ENCODE peak calls at places on chromosome 20, in four cellular contexts. G, A, U and S are unnamed samples.

GRCh38 chr20:57654998-57655811 is 35.0 kb upstream of the ZBP1 start:
- DNase-seq in G (no peak), A (no peak), U (no peak), S (no peak)

GRCh38 chr20:38435555-38435939 is 419 bp upstream of the SNHG17 start:
- DNase-seq in G (peak; percentile 96), A (no peak), U (no peak), S (no peak)

GRCh38 chr20:34945315-34946077 is 10.1 kb downstream of the GSS start:
- DNase-seq in G (peak; percentile 28), A (no peak), U (no peak), S (no peak)

GRCh38 chr20:22404609-22405170 is 179.7 kb downstream of the FOXA2 start:
- DNase-seq in G (no peak), A (no peak), U (no peak), S (no peak)

GRCh38 chr20:20130399-20130798 is 78.1 kb downstream of the CFAP61 start:
- DNase-seq in G (peak; percentile 10), A (no peak), U (no peak), S (no peak)

GRCh38 chr20:63132131-63132714 is 83.7 kb downstream of the YTHDF1 start:
- DNase-seq in G (no peak), A (no peak), U (no peak), S (no peak)

GRCh38 chr20:17225891-17226409 is 890 bp upstream of the PCSK2 start:
- DNase-seq in G (no peak), A (no peak), U (no peak), S (no peak)

GRCh38 chr20:35821807-35822242 is 50.0 kb downstream of the PHF20 start:
- DNase-seq in G (peak; percentile 86), A (no peak), U (no peak), S (no peak)

GRCh38 chr20:17612287-17612974 is 42.6 kb downstream of the DSTN start:
- DNase-seq in G (peak; percentile 87), A (no peak), U (peak; percentile 81), S (no peak)

GRCh38 chr20:7924692-7925091 is 15.6 kb downstream of the HAO1 start:
- DNase-seq in G (peak; percentile 90), A (no peak), U (no peak), S (no peak)

GRCh38 chr20:3165473-3166337 is 6.0 kb upstream of the FASTKD5 start:
- DNase-seq in G (peak; percentile 69), A (no peak), U (no peak), S (peak; percentile 72)

GRCh38 chr20:36093025-36093803 is 61.3 kb upstream of the EPB41L1 start:
- DNase-seq in G (peak; percentile 43), A (no peak), U (peak; percentile 21), S (peak; percentile 58)

GRCh38 chr20:21209668-21210067 is 83.8 kb downstream of the KIZ start:
- DNase-seq in G (no peak), A (no peak), U (no peak), S (no peak)

GRCh38 chr20:62736026-62736406 is 27.4 kb downstream of the NTSR1 start:
- DNase-seq in G (no peak), A (no peak), U (no peak), S (no peak)

GRCh38 chr20:11453430-11453829 is 464.3 kb upstream of the BTBD3 start:
- DNase-seq in G (peak; percentile 86), A (no peak), U (no peak), S (no peak)

GRCh38 chr20:7772376-7772775 is 167.9 kb downstream of the HAO1 start:
- DNase-seq in G (peak; percentile 58), A (no peak), U (no peak), S (peak; percentile 15)

GRCh38 chr20:18632196-18632789 is 44.4 kb downstream of the DTD1 start:
- DNase-seq in G (peak; percentile 83), A (peak; percentile 11), U (peak; percentile 13), S (peak; percentile 44)

GRCh38 chr20:19889011-19889953 is 127.9 kb upstream of the NAA20 start:
- DNase-seq in G (peak; percentile 93), A (no peak), U (no peak), S (peak; percentile 56)

GRCh38 chr20:63520939-63521601 is 505 bp downstream of the PPDPF start:
- DNase-seq in G (peak; percentile 69), A (peak; percentile 34), U (peak; percentile 67), S (peak; percentile 67)

GRCh38 chr20:35627121-35627520 is 11.5 kb downstream of the SPAG4 start:
- DNase-seq in G (no peak), A (no peak), U (no peak), S (no peak)

GRCh38 chr20:60437418-60437817 is 479.2 kb downstream of the CDH26 start:
- DNase-seq in G (no peak), A (no peak), U (no peak), S (no peak)

GRCh38 chr20:42366626-42367025 is 748.4 kb upstream of the CHD6 start:
- DNase-seq in G (no peak), A (no peak), U (no peak), S (no peak)

DNA sequence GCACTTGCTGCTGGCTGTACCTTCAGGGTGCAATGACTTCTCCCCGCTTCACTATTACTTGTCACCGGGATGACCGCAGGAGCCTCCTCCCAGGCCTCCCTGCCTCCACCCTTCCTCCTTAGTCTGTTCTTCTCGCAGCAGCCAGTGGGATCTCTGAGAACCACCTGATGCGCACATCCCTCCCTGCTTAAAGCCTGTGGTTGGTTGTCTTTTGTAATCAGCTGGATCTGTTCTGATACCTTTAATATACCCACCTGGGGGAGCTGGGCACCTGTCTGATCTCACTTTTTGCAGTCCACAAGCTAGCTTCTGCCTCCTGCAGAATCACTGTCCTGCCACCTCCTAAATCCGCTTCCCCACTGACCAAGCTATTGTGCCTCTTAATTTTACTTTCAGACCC is 34.6 kb downstream of the TOX2 start:
- DNase-seq in G (no peak), A (no peak), U (no peak), S (no peak)
- H3K4me3 ChIP-seq in G (no peak overlapping the region), A (no peak overlapping the region), U (no peak overlapping the region), S (no peak overlapping the region)

GRCh38 chr20:53489528-53489927 is 104.1 kb downstream of the ZNF217 start:
- DNase-seq in G (no peak), A (no peak), U (no peak), S (no peak)

GRCh38 chr20:53495357-53495756 is 98.3 kb downstream of the ZNF217 start:
- DNase-seq in G (no peak), A (no peak), U (no peak), S (no peak)

GRCh38 chr20:53494753-53495152 is 98.9 kb downstream of the ZNF217 start:
- DNase-seq in G (no peak), A (no peak), U (no peak), S (no peak)

GRCh38 chr20:53493201-53493908 is 100.3 kb downstream of the ZNF217 start:
- DNase-seq in G (no peak), A (no peak), U (no peak), S (no peak)

GRCh38 chr20:53492212-53492611 is 101.4 kb downstream of the ZNF217 start:
- DNase-seq in G (peak; percentile 6), A (no peak), U (no peak), S (no peak)
- H3K4me3 ChIP-seq in G (no peak overlapping the region), A (no peak overlapping the region), U (no peak overlapping the region), S (no peak overlapping the region)

GRCh38 chr20:5691918-5692618 is 58.1 kb upstream of the SHLD1 start:
- DNase-seq in G (no peak), A (no peak), U (peak; percentile 4), S (no peak)
- H3K4me3 ChIP-seq in G (no peak overlapping the region), A (no peak overlapping the region), U (no peak overlapping the region), S (no peak overlapping the region)

DNA sequence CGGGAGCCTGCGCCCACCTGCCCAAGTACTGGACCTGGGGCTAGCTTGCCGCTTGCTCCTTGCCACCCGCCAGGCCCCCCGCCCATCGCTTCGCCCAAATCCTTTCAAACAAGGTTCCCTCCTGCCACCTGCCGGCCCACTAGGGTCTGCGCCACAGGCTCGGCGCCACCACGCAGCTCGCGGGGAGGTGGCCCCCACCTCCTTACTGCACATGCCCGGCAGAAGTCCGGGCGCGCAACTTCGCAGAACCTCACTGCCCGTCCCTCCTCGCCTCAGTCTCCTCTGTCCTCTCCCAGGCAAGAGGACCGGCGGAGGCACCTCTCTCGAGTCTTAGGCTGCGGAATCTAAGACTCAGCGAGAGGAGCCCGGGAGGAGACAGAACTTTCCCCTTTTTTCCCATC is 11.2 kb downstream of the GNAS-AS1 start:
- DNase-seq in G (peak; percentile 36), A (no peak), U (no peak), S (no peak)
- H3K4me3 ChIP-seq in G (no peak overlapping the region), A (no peak overlapping the region), U (no peak overlapping the region), S (peak overlapping the region; percentile 49)

DNA sequence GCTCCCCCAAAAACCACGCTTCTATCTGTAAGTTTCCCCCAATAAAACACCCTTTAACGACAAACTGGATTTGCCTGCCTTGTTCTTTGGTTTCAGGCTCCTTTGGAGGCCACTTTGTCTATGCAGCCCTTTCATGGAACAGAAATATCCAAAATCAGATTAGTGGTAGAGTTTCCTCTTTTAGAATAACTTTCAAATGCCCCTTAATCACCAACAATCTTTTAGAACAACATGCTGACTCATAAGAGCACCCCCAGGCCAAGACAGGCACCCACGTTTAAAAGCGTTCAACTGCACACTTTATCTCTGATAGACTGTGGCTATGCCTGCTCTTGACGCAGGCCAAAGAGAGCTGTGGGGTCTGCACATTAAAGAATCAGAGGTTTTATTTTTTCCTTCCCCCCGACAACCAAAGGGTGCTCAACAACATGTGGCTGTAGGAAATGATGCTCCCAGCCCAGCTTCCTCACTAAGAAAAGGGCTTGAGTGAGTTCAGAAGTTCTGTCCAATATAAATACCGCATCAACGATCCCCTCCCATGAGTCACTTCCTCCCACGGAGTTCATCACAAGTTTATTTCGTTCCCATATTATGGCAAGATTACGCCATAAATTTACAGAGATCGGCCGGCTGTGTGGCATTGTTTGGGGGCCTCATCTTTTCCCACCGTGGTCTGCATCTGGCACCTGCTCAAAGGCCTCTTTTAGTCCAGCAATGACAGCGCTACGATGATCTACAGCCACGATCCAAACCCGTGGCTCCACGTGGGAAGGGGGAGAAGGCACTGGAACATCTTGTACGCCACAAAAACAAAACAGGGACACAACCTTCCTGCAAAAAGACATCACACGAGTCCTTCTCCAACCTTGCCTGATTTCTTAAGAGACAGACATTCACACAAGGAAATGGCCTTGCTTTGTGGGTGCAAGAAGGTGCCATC is 88.8 kb upstream of the NFATC2 start:
- DNase-seq in G (peak; percentile 99), A (no peak), U (peak; percentile 11), S (peak; percentile 40)
- H3K4me3 ChIP-seq in G (peak overlapping the region; percentile 11), A (no peak overlapping the region), U (no peak overlapping the region), S (peak overlapping the region; percentile 30)

GRCh38 chr20:45359069-45359405 is 3.9 kb upstream of the SYS1 start:
- DNase-seq in G (peak; percentile 89), A (no peak), U (no peak), S (peak; percentile 49)
- H3K4me3 ChIP-seq in G (no peak overlapping the region), A (no peak overlapping the region), U (no peak overlapping the region), S (no peak overlapping the region)

GRCh38 chr20:856361-856775 is 22.9 kb downstream of the FAM110A start:
- DNase-seq in G (peak; percentile 18), A (no peak), U (peak; percentile 57), S (no peak)
- H3K4me3 ChIP-seq in G (no peak overlapping the region), A (no peak overlapping the region), U (peak overlapping the region; percentile 49), S (no peak overlapping the region)

GRCh38 chr20:32988008-32988407 is 16.2 kb downstream of the SUN5 start:
- DNase-seq in G (no peak), A (no peak), U (no peak), S (peak; percentile 48)
- H3K4me3 ChIP-seq in G (no peak overlapping the region), A (no peak overlapping the region), U (no peak overlapping the region), S (no peak overlapping the region)